ENCODE peak calls at places on chromosomes 13 and 19, in four cellular contexts. Q, Y, R and D are unnamed samples.

GRCh38 chr19:20470345-20471119 is 95.0 kb downstream of the ZNF737 start:
- DNase-seq in Q (no peak), Y (no peak), R (no peak), D (no peak)

GRCh38 chr19:18635831-18636182 is 1.0 kb upstream of the KLHL26 start:
- DNase-seq in Q (no peak), Y (no peak), R (no peak), D (no peak)

GRCh38 chr19:52270266-52270885 is 989 bp downstream of the ZNF766 start:
- DNase-seq in Q (peak), Y (no peak), R (peak), D (no peak)

GRCh38 chr13:88919970-88920628 is 1248.9 kb downstream of the SLITRK5 start:
- DNase-seq in Q (no peak), Y (no peak), R (no peak), D (no peak)

GRCh38 chr19:30453768-30454167 is 81.6 kb downstream of the ZNF536 start:
- DNase-seq in Q (no peak), Y (no peak), R (no peak), D (no peak)

GRCh38 chr13:113668491-113668971 is 1.5 kb downstream of the GRK1 start:
- DNase-seq in Q (no peak), Y (no peak), R (no peak), D (no peak)

GRCh38 chr19:55632463-55632834 is 8.1 kb upstream of the ZNF784 start:
- DNase-seq in Q (peak), Y (peak), R (peak), D (peak)

GRCh38 chr13:50589139-50589538 is 254.4 kb downstream of the DLEU7 start:
- DNase-seq in Q (peak), Y (no peak), R (no peak), D (no peak)

GRCh38 chr13:24860775-24861174 is 96.8 kb downstream of the RNF17 start:
- DNase-seq in Q (no peak), Y (no peak), R (no peak), D (no peak)

GRCh38 chr19:3125900-3126524 is 9.8 kb upstream of the GNA15 start:
- DNase-seq in Q (no peak), Y (peak), R (peak), D (peak)

GRCh38 chr19:38691938-38692457 is 44.5 kb downstream of the ACTN4 start:
- DNase-seq in Q (peak), Y (no peak), R (no peak), D (peak)

GRCh38 chr19:56086671-56087430 is 34.2 kb downstream of the ZNF787 start:
- DNase-seq in Q (no peak), Y (no peak), R (no peak), D (no peak)

GRCh38 chr19:2625434-2625833 is 77.1 kb downstream of the GNG7 start:
- DNase-seq in Q (no peak), Y (no peak), R (no peak), D (no peak)

GRCh38 chr13:111304041-111304544 is 16.3 kb upstream of the TEX29 start:
- DNase-seq in Q (no peak), Y (no peak), R (no peak), D (no peak)

GRCh38 chr13:93775507-93776108 is 549.0 kb downstream of the GPC6 start:
- DNase-seq in Q (peak), Y (no peak), R (no peak), D (no peak)

GRCh38 chr19:15758379-15758778 is 20.6 kb downstream of the OR10H3 start:
- DNase-seq in Q (no peak), Y (no peak), R (no peak), D (no peak)

GRCh38 chr13:67192751-67193150 is 37.4 kb downstream of the PCDH9 start:
- DNase-seq in Q (no peak), Y (no peak), R (no peak), D (no peak)

GRCh38 chr19:56810260-56810659 is 30.3 kb downstream of the PEG3 start:
- DNase-seq in Q (no peak), Y (no peak), R (no peak), D (no peak)

GRCh38 chr13:46593403-46593802 is 40.4 kb downstream of the LRCH1 start:
- DNase-seq in Q (no peak), Y (no peak), R (no peak), D (no peak)

GRCh38 chr13:114234266-114234644 is 442 bp upstream of the CDC16 start:
- DNase-seq in Q (no peak), Y (no peak), R (no peak), D (no peak)

GRCh38 chr19:33040994-33041827 is 23.5 kb downstream of the RHPN2 start:
- DNase-seq in Q (no peak), Y (no peak), R (no peak), D (no peak)

GRCh38 chr13:76854894-76855293 is 31.3 kb downstream of the KCTD12 start:
- DNase-seq in Q (peak), Y (no peak), R (no peak), D (peak)

GRCh38 chr13:110106726-110107125 is 200.2 kb downstream of the COL4A1 start:
- DNase-seq in Q (no peak), Y (peak), R (no peak), D (no peak)

GRCh38 chr13:39038569-39038898 is 278 bp downstream of the NHLRC3 start:
- DNase-seq in Q (no peak), Y (no peak), R (no peak), D (peak)

GRCh38 chr19:14473915-14474578 is 1.1 kb downstream of the PTGER1 start:
- DNase-seq in Q (no peak), Y (no peak), R (no peak), D (peak)

GRCh38 chr19:29677001-29677781 is 11.9 kb downstream of the PLEKHF1 start:
- DNase-seq in Q (no peak), Y (no peak), R (peak), D (no peak)

DNA sequence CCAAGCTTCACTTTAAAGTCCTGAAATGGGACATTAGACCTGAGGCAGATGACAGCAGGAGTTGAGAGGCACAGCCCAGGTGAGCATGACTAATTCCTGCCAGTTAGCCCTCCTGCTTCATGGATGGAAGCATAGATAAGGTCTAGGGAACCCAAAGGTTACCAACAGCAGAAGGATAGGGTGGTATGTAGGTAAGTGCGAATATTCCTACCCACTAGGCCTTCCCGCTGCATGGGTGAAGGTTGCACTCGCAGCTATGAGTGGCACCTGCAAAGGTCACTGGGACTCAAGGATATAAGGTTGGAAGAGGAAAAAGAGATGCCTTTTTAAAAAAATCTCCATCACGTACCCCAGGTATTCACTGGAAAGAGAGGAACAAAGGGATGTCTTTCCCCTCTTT is 12.2 kb upstream of the MLLT1 start:
- DNase-seq in Q (no peak), Y (no peak), R (no peak), D (no peak)
- H4K8ac ChIP-seq in Q (no peak), Y (no peak), R (no peak), D (no peak)

GRCh38 chr13:20424559-20424852 is 101.2 kb downstream of the CRYL1 start:
- DNase-seq in Q (no peak), Y (no peak), R (no peak), D (no peak)
- H2BK5ac ChIP-seq in Q (no peak), Y (no peak), R (no peak), D (no peak)

GRCh38 chr19:1449467-1450442 is at the start of gene APC2:
- DNase-seq in Q (peak), Y (peak), R (peak), D (no peak)
- H2BK120ac ChIP-seq in Q (no peak), Y (no peak), R (no peak), D (no peak)

GRCh38 chr19:40283414-40284250 is 1.5 kb downstream of the AKT2 start:
- DNase-seq in Q (peak), Y (no peak), R (no peak), D (no peak)
- H4K8ac ChIP-seq in Q (peak), Y (no peak), R (no peak), D (peak)